ENCODE peak calls at places on chromosomes 1 and 21, in ten cellular contexts. S is pancreas, F is IMR-90, E is ascending aorta, W is cardiac muscle cell, Q is neural progenitor cell, O is fibroblast of lung, D is K562, M is dorsolateral prefrontal cortex, I is epithelial cell of prostate. C is an unnamed sample.
A peak's percentile ranks its signal among the peaks of the same experiment; 100 is the strongest.

GRCh38 chr1:1535298-1535988 is 5.0 kb downstream of the TMEM240 start:
- DNase-seq in W (no peak), Q (no peak), F (no peak), O (no peak), D (peak; percentile 45), M (no peak), I (no peak), S (no peak), E (no peak), C (no peak)

GRCh38 chr1:209655412-209655811 is 3.2 kb upstream of the LAMB3 start:
- DNase-seq in F (no peak), S (no peak), W (no peak), I (no peak), E (no peak), Q (no peak), D (no peak), M (no peak), O (no peak), C (no peak)

GRCh38 chr1:16122361-16122881 is 33.4 kb downstream of the EPHA2 start:
- DNase-seq in W (peak; percentile 51), I (no peak), E (no peak), Q (no peak), D (no peak), F (peak; percentile 44), S (no peak), O (peak; percentile 73), M (no peak), C (no peak)

GRCh38 chr1:9008236-9008635 is 18.0 kb downstream of the SLC2A7 start:
- DNase-seq in D (no peak), Q (no peak), E (no peak), W (no peak), O (no peak), S (no peak), F (no peak), M (no peak), I (no peak), C (no peak)

GRCh38 chr1:1788136-1788535 is 9.9 kb upstream of the NADK start:
- DNase-seq in O (no peak), E (no peak), M (no peak), D (no peak), Q (no peak), S (no peak), I (no peak), W (no peak), F (no peak), C (no peak)

GRCh38 chr1:236515443-236515958 is 8.3 kb upstream of the LGALS8 start:
- DNase-seq in O (no peak), E (no peak), M (no peak), I (no peak), W (peak; percentile 58), F (no peak), D (no peak), Q (no peak), S (peak; percentile 69), C (no peak)

GRCh38 chr1:202007703-202008489 is 2.5 kb upstream of the ELF3 start:
- DNase-seq in M (no peak), D (peak; percentile 74), O (no peak), W (peak; percentile 49), I (peak; percentile 52), S (peak; percentile 81), E (no peak), Q (no peak), F (no peak), C (peak; percentile 90)

GRCh38 chr1:24903560-24903954 is 26.5 kb downstream of the RUNX3 start:
- DNase-seq in E (peak; percentile 43), I (no peak), S (no peak), O (no peak), W (no peak), D (no peak), M (no peak), Q (no peak), F (no peak), C (peak; percentile 15)

GRCh38 chr1:159854693-159855192 is 7.7 kb downstream of the VSIG8 start:
- DNase-seq in D (no peak), F (peak; percentile 77), W (peak; percentile 92), S (peak; percentile 86), M (peak; percentile 84), Q (no peak), O (peak; percentile 89), E (peak; percentile 92), I (no peak), C (peak; percentile 96)

GRCh38 chr21:44723177-44724131 is 12.1 kb upstream of the TSPEAR start:
- DNase-seq in E (no peak), D (no peak), I (no peak), S (no peak), Q (peak; percentile 48), O (no peak), F (no peak), W (peak; percentile 7), M (no peak), C (no peak)

GRCh38 chr1:165449121-165449520 is 4.2 kb upstream of the RXRG start:
- DNase-seq in E (no peak), O (no peak), Q (no peak), W (no peak), I (no peak), M (no peak), D (no peak), F (no peak), S (no peak), C (no peak)

GRCh38 chr1:64183380-64183984 is 19.9 kb upstream of the UBE2U start:
- DNase-seq in Q (no peak), F (peak; percentile 61), S (no peak), I (no peak), D (no peak), M (no peak), W (peak; percentile 50), O (no peak), E (no peak), C (no peak)

GRCh38 chr1:901108-901859 is 22.4 kb upstream of the SAMD11 start:
- DNase-seq in I (no peak), E (no peak), O (no peak), S (no peak), D (peak; percentile 7), F (no peak), M (no peak), Q (peak; percentile 1), W (no peak), C (no peak)

GRCh38 chr1:59433440-59433813 is 136.5 kb downstream of the FGGY start:
- DNase-seq in Q (no peak), W (no peak), E (peak; percentile 82), S (no peak), F (no peak), I (no peak), D (no peak), M (no peak), O (peak; percentile 63), C (no peak)

GRCh38 chr1:112143871-112144441 is 154.5 kb upstream of the KCND3 start:
- DNase-seq in Q (no peak), I (no peak), M (no peak), E (no peak), F (no peak), S (no peak), W (no peak), D (no peak), O (no peak), C (no peak)

GRCh38 chr1:8873506-8874229 is 4.8 kb downstream of the ENO1 start:
- DNase-seq in M (peak; percentile 95), Q (peak; percentile 66), I (peak; percentile 94), F (peak; percentile 98), D (peak; percentile 87), E (peak; percentile 95), O (peak; percentile 99), W (peak; percentile 98), S (peak; percentile 44), C (peak; percentile 86)

GRCh38 chr21:21712761-21713558 is 714.8 kb downstream of the NCAM2 start:
- DNase-seq in F (peak; percentile 62), M (no peak), W (peak; percentile 84), O (peak; percentile 80), D (no peak), Q (no peak), E (no peak), S (no peak), I (no peak), C (no peak)

GRCh38 chr21:41801256-41801655 is 34.4 kb upstream of the RIPK4 start:
- DNase-seq in F (no peak), W (no peak), O (no peak), E (no peak), Q (no peak), I (no peak), D (no peak), M (no peak), S (no peak), C (peak; percentile 78)
- H3K27ac ChIP-seq in F (no peak overlapping the region), W (no peak overlapping the region), O (no peak overlapping the region), E (no peak overlapping the region), Q (no peak overlapping the region), I (no peak overlapping the region), D (no peak overlapping the region), M (no peak overlapping the region), S (no peak overlapping the region), C (no peak overlapping the region)

GRCh38 chr1:99639408-99639807 is 6.5 kb upstream of the PALMD start:
- DNase-seq in F (no peak), M (no peak), O (no peak), W (no peak), E (no peak), S (no peak), D (no peak), Q (no peak), I (no peak), C (no peak)
- H3K27ac ChIP-seq in F (no peak overlapping the region), M (no peak overlapping the region), O (no peak overlapping the region), W (no peak overlapping the region), E (no peak overlapping the region), S (no peak overlapping the region), D (no peak overlapping the region), Q (no peak overlapping the region), I (no peak overlapping the region), C (no peak overlapping the region)

DNA sequence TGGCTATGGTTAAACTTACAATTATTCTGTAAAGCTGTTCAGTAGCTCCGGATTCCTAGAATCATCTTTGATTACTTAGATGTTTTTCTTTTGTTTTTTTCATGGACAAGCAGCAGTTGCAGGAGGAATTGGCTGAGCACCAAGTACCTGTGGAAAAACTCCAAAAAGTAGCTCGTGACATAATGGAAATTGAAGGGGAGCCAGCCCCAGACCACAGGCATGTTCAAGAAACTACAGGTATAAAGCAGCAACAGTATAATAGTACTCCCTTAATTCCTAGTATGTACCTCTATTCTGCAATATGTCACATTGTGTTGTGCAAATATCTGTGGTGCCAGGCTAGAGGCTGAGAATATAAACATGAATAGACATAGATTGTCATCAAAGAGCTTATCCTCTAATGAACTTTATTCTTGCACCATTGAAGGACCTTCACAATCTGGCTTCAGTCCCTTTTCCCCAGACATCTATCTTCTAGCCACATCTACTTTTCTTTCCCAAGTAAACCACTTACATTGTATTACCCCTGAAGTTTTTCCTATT is 132.3 kb upstream of the BMP8A start:
- DNase-seq in Q (no peak), S (no peak), M (no peak), O (peak; percentile 72), F (no peak), W (peak; percentile 42), I (no peak), E (no peak), D (no peak), C (no peak)
- H3K27ac ChIP-seq in Q (no peak overlapping the region), S (no peak overlapping the region), M (peak overlapping the region; percentile 22), O (no peak overlapping the region), F (no peak overlapping the region), W (no peak overlapping the region), I (no peak overlapping the region), E (no peak overlapping the region), D (no peak overlapping the region), C (no peak overlapping the region)

DNA sequence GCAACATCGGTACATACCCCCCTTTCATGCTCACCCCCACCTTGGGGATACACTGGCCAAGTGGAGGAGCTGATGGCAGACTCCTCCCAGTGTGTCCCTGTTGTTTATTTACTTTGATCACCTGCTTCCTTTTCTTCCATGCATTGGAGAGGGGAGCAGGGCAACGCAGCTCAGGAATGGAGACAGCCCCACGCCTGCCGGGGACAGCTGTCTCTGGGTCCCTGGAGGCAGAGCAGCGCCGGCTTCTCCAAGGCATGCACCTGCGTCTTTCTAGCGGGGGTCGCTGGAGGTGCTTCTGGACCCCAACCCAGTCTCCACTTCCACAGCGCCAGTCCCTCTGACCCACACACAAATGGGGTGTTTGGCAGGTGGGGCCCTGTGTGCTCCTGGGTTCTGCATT is 4.2 kb downstream of the AJAP1 start:
- DNase-seq in S (no peak), Q (peak; percentile 10), O (no peak), D (no peak), W (no peak), F (no peak), E (no peak), M (no peak), I (no peak), C (peak; percentile 27)
- H3K27ac ChIP-seq in S (no peak overlapping the region), Q (no peak overlapping the region), O (no peak overlapping the region), D (no peak overlapping the region), W (no peak overlapping the region), F (no peak overlapping the region), E (no peak overlapping the region), M (peak overlapping the region; percentile 91), I (no peak overlapping the region), C (no peak overlapping the region)

C was measured in upper lobe of right lung.